ENCODE peak calls at places on chromosomes 12 and 14, in ten cellular contexts. I is ovary, Y is left ventricle myocardium inferior, O is endothelial cell, W is pancreas, E is stomach, P is glutamatergic neuron, M is progenitor cell of endocrine pancreas, H is BE2C, S is B cell. C is an unnamed sample.

GRCh38 chr12:43255642-43256041 is 296.4 kb downstream of the ADAMTS20 start:
- DNase-seq in Y (no peak), P (no peak), S (no peak), E (no peak), H (no peak), O (no peak), W (no peak), M (no peak), I (no peak), C (no peak)

GRCh38 chr12:119176267-119177055 is 2.3 kb upstream of the HSPB8 start:
- DNase-seq in Y (peak), S (no peak), W (no peak), P (peak), O (no peak), I (peak), H (peak), M (no peak), E (peak), C (peak)

GRCh38 chr12:52093346-52093745 is 13.8 kb downstream of the SMIM41 start:
- DNase-seq in H (no peak), I (no peak), O (no peak), S (no peak), M (no peak), E (peak), W (peak), Y (no peak), P (no peak), C (no peak)

GRCh38 chr14:67357583-67358354 is 1.8 kb downstream of the ATP6V1D start:
- DNase-seq in P (no peak), M (no peak), W (no peak), S (no peak), Y (no peak), E (no peak), H (no peak), O (no peak), I (no peak), C (no peak)

GRCh38 chr12:97465012-97465345 is 2.4 kb downstream of the RMST start:
- DNase-seq in S (no peak), W (no peak), H (no peak), P (peak), E (no peak), M (no peak), Y (no peak), I (no peak), O (peak), C (no peak)

GRCh38 chr12:81683881-81684280 is 75.3 kb downstream of the PPFIA2 start:
- DNase-seq in W (no peak), O (no peak), E (no peak), S (no peak), Y (no peak), P (no peak), H (no peak), I (no peak), M (no peak), C (no peak)

GRCh38 chr12:27424631-27425230 is 21.8 kb upstream of the SMCO2 start:
- DNase-seq in E (no peak), P (no peak), W (no peak), M (no peak), Y (no peak), H (no peak), I (peak), O (no peak), S (no peak), C (peak)

GRCh38 chr12:51318846-51319570 is 5.0 kb downstream of the BIN2 start:
- DNase-seq in S (no peak), H (no peak), E (no peak), P (no peak), M (no peak), O (no peak), I (no peak), Y (no peak), W (no peak), C (no peak)

GRCh38 chr12:121568971-121569808 is 11.6 kb downstream of the KDM2B start:
- DNase-seq in O (no peak), E (no peak), I (no peak), M (no peak), W (no peak), H (no peak), P (no peak), S (no peak), Y (peak), C (no peak)

GRCh38 chr12:116990971-116991966 is 80.5 kb downstream of the FBXW8 start:
- DNase-seq in H (no peak), M (no peak), O (no peak), S (no peak), Y (no peak), I (no peak), P (no peak), E (no peak), W (no peak), C (no peak)
- TF ChIP-seq CTCF in H (no peak), M (no peak), O (no peak), S (no peak), Y (no peak), I (no peak), P (no peak), E (no peak), W (no peak), C (no peak)

DNA sequence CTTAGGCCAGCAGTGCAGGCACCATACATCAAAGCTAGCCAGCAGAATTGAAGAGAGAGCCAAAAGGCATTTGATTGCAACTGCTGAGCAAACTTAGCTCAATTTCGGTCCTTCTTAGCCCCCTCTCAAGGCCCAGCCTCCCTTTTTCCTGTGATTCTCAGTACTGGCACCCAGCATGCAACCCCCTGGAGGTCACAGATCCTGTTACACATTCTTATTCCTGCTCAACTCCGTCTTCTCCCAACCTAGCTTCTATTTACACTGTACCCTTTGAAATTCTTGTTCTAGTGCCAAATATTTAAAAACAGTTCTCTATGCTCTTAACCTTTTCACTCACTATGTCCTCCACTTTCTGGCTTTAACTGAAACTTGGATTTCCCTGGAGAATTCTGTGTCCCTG is 131.3 kb upstream of the CPSF6 start:
- DNase-seq in E (no peak), Y (no peak), W (no peak), M (no peak), O (peak), I (no peak), P (no peak), H (no peak), S (no peak), C (no peak)
- TF ChIP-seq CTCF in E (no peak), Y (no peak), W (no peak), M (peak), O (peak), I (no peak), P (no peak), H (no peak), S (no peak), C (no peak)

GRCh38 chr12:132478845-132479244 is 11.1 kb upstream of the FBRSL1 start:
- DNase-seq in P (no peak), H (no peak), Y (no peak), W (peak), I (no peak), M (no peak), E (no peak), S (no peak), O (no peak), C (no peak)
- TF ChIP-seq CTCF in P (no peak), H (no peak), Y (no peak), W (no peak), I (no peak), M (no peak), E (no peak), S (no peak), O (no peak), C (peak)

DNA sequence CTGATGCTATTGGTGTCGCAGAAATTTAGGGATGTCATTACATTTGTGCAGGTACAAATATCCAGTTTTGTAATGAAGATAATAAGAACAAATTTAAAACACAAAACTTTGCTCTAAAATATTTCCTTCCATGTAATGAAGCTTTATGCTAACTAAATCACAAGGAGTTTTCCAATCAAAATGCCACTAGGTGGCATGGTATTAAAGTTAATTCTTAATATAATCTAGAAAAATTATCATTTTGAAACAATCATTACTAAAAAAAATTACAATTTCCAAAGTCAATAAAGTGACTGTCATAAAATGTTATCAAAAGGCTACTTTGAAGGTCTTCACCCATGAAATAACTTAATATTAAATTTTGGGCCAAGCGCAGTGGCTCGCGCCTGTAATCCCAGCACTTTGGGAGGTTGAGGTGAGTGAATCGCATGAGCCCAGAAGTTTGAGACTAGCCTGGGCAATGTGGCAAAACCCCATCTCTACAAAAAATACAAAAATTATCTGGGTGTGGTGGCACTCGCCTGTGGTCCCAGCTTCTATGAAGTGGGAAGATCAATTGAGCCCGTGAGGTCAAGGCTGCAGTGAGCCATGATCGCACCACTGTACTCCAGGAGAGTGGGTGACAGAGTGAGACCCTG is 77.4 kb downstream of the KIF21A start:
- DNase-seq in E (no peak), Y (no peak), W (no peak), M (no peak), O (no peak), S (no peak), I (no peak), H (no peak), P (no peak), C (no peak)
- TF ChIP-seq CTCF in E (no peak), Y (peak), W (no peak), M (no peak), O (no peak), S (no peak), I (no peak), H (no peak), P (no peak), C (no peak)

GRCh38 chr14:96121660-96122395 is 82.7 kb downstream of the C14orf132 start:
- DNase-seq in P (no peak), S (no peak), W (no peak), I (no peak), H (no peak), O (no peak), M (no peak), Y (no peak), E (no peak), C (no peak)
- TF ChIP-seq CTCF in P (no peak), S (no peak), W (no peak), I (no peak), H (peak), O (no peak), M (no peak), Y (no peak), E (no peak), C (no peak)

GRCh38 chr14:29536886-29537511 is 390.6 kb downstream of the PRKD1 start:
- DNase-seq in W (no peak), E (no peak), S (no peak), M (no peak), I (no peak), H (no peak), O (no peak), Y (no peak), P (no peak), C (no peak)
- TF ChIP-seq CTCF in W (peak), E (no peak), S (peak), M (peak), I (no peak), H (peak), O (peak), Y (peak), P (peak), C (peak)

DNA sequence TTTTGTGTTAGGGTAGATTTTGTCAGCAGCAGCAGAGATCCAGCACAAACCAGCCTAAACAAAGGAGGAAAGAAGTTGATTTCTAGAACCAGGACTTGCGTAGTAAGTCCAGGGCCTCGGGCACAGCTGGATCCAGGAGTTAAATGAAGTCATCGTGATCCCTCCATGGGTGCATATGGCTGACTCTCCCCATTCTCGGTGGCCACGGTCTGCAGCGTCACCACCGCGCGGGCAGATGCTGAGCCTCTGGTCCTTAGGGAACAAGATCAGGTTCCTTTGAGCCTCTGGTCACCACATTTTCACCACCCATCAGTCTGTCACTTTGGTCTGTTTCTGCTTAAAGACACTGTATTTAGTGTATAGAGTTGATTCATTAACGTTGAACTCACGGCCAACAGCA is 14.8 kb upstream of the GALNT9 start:
- DNase-seq in M (no peak), W (peak), I (no peak), E (no peak), H (no peak), S (no peak), Y (no peak), O (no peak), P (no peak), C (no peak)
- TF ChIP-seq CTCF in M (no peak), W (no peak), I (no peak), E (no peak), H (no peak), S (no peak), Y (no peak), O (no peak), P (no peak), C (no peak)

DNA sequence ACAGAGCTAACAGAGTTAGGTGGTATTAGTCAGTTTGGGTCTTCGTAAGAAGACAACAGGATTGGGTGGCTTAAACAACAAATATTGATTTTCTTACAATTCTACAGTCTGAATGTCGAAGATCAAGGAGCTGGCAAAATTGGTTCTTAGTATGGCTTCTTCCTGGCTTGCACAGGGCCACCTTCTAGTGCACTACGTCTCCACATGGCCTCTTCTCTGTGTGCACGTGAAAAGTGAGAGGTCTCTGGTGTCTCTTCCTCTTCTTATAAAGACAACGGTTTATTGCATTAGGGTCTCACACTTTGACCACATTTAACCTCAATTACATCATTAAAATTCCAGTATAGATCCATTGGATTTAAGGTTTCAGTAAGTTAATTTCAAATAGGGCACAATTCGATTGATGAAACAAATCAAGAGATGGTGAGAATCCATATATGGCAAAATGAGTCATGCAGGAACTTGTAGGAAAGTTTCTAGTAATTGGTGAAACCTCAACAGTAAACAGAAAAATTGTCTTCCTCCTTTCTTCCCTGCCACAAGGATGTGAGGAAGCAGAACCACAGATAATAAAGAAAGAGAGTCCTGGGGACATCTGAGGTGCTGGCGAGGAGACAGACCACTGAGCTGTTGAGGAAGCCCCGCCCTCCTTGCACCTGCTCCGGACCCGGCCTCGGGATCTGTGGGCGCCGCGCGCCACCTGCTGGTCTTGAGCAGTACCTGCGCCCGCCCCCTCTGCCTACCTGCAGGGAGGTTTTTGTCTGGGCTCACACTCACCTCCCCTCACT is 846.7 kb downstream of the TMEM121 start:
- DNase-seq in P (no peak), E (peak), Y (peak), I (no peak), S (peak), M (no peak), O (no peak), H (peak), W (peak), C (peak)
- TF ChIP-seq CTCF in P (no peak), E (peak), Y (peak), I (no peak), S (peak), M (no peak), O (peak), H (peak), W (peak), C (peak)

DNA sequence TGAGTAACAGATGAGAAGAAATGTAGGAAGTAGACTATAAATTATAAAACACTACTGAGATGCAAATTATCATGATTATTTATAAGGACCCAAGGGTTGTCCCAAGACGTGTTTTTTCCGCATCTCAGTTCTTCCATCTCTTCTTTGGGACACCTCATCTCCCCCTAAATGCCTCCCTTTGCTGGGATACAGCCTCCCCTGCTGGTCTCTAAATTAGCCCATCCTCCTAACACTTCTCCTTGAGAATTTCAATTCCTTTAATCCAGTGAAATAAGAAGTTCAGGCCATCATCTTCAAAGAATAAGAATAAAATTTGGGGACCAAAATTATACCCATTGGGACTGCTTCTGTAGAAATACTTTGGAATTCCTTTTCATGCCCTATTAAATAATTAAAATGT is 667.0 kb downstream of the BCL11B start:
- DNase-seq in O (no peak), M (no peak), H (no peak), E (no peak), Y (no peak), S (no peak), P (no peak), W (no peak), I (no peak), C (no peak)
- TF ChIP-seq CTCF in O (no peak), M (no peak), H (no peak), E (no peak), Y (no peak), S (no peak), P (no peak), W (no peak), I (no peak), C (no peak)

GRCh38 chr14:24211311-24211710 is 2.0 kb downstream of the CHMP4A start:
- DNase-seq in Y (no peak), E (no peak), S (no peak), H (no peak), W (no peak), P (no peak), M (no peak), I (no peak), O (no peak), C (no peak)
- TF ChIP-seq CTCF in Y (no peak), E (no peak), S (no peak), H (no peak), W (no peak), P (no peak), M (no peak), I (no peak), O (no peak), C (no peak)

C was measured in Caco-2.